ENCODE peak calls at places on chromosomes 5 and 9, in ten cellular contexts. One of them, this sample, is unnamed.

GRCh38 chr9:129597355-129598088 is 23.4 kb downstream of the C9orf50 start:
- DNase-seq in psoas muscle: peak; percentile 83
- DNase-seq in MM.1S: no peak
- DNase-seq in SK-N-SH: peak; percentile 70
- DNase-seq in brain microvascular endothelial cell: no peak
- DNase-seq in AG04450: no peak
- DNase-seq in cardiac fibroblast: peak; percentile 68
- DNase-seq in uterus: peak; percentile 73
- DNase-seq in astrocyte of the spinal cord: peak; percentile 90
- DNase-seq in fibroblast of mammary gland: peak; percentile 68
- DNase-seq in this sample: peak; percentile 63

GRCh38 chr9:83330207-83331196 is 207.7 kb downstream of the FRMD3 start:
- DNase-seq in astrocyte of the spinal cord: no peak
- DNase-seq in brain microvascular endothelial cell: no peak
- DNase-seq in uterus: no peak
- DNase-seq in fibroblast of mammary gland: no peak
- DNase-seq in cardiac fibroblast: peak; percentile 27
- DNase-seq in AG04450: no peak
- DNase-seq in SK-N-SH: no peak
- DNase-seq in psoas muscle: no peak
- DNase-seq in MM.1S: no peak
- DNase-seq in this sample: no peak

GRCh38 chr5:148991606-148992005 is 71.3 kb downstream of the SH3TC2 start:
- DNase-seq in MM.1S: no peak
- DNase-seq in cardiac fibroblast: no peak
- DNase-seq in brain microvascular endothelial cell: no peak
- DNase-seq in uterus: no peak
- DNase-seq in astrocyte of the spinal cord: no peak
- DNase-seq in fibroblast of mammary gland: no peak
- DNase-seq in AG04450: no peak
- DNase-seq in SK-N-SH: no peak
- DNase-seq in psoas muscle: no peak
- DNase-seq in this sample: no peak

GRCh38 chr5:55993628-55994501 is 898 bp downstream of the IL6ST start:
- DNase-seq in MM.1S: peak; percentile 67
- DNase-seq in cardiac fibroblast: peak; percentile 43
- DNase-seq in astrocyte of the spinal cord: peak; percentile 38
- DNase-seq in uterus: no peak
- DNase-seq in AG04450: no peak
- DNase-seq in fibroblast of mammary gland: no peak
- DNase-seq in SK-N-SH: no peak
- DNase-seq in brain microvascular endothelial cell: no peak
- DNase-seq in psoas muscle: no peak
- DNase-seq in this sample: no peak

GRCh38 chr5:67538343-67538670 is 341.7 kb upstream of the CD180 start:
- DNase-seq in SK-N-SH: no peak
- DNase-seq in uterus: no peak
- DNase-seq in MM.1S: no peak
- DNase-seq in fibroblast of mammary gland: no peak
- DNase-seq in AG04450: no peak
- DNase-seq in brain microvascular endothelial cell: no peak
- DNase-seq in astrocyte of the spinal cord: no peak
- DNase-seq in cardiac fibroblast: no peak
- DNase-seq in psoas muscle: no peak
- DNase-seq in this sample: no peak

GRCh38 chr5:58241383-58241782 is 218.5 kb downstream of the PLK2 start:
- DNase-seq in astrocyte of the spinal cord: no peak
- DNase-seq in brain microvascular endothelial cell: no peak
- DNase-seq in fibroblast of mammary gland: no peak
- DNase-seq in MM.1S: no peak
- DNase-seq in cardiac fibroblast: peak; percentile 78
- DNase-seq in uterus: peak; percentile 57
- DNase-seq in AG04450: no peak
- DNase-seq in SK-N-SH: no peak
- DNase-seq in psoas muscle: no peak
- DNase-seq in this sample: no peak

GRCh38 chr5:80408475-80408875 is 611 bp downstream of the ZFYVE16 start:
- DNase-seq in MM.1S: peak; percentile 33
- DNase-seq in AG04450: no peak
- DNase-seq in fibroblast of mammary gland: peak; percentile 29
- DNase-seq in cardiac fibroblast: peak; percentile 50
- DNase-seq in brain microvascular endothelial cell: peak; percentile 30
- DNase-seq in SK-N-SH: peak; percentile 81
- DNase-seq in psoas muscle: peak; percentile 84
- DNase-seq in astrocyte of the spinal cord: no peak
- DNase-seq in uterus: peak; percentile 42
- DNase-seq in this sample: peak; percentile 32

GRCh38 chr5:97554992-97555981 is 372.2 kb upstream of the RIOK2 start:
- DNase-seq in AG04450: peak; percentile 49
- DNase-seq in astrocyte of the spinal cord: peak; percentile 33
- DNase-seq in psoas muscle: no peak
- DNase-seq in cardiac fibroblast: peak; percentile 83
- DNase-seq in uterus: no peak
- DNase-seq in MM.1S: no peak
- DNase-seq in SK-N-SH: no peak
- DNase-seq in brain microvascular endothelial cell: peak; percentile 41
- DNase-seq in fibroblast of mammary gland: peak; percentile 80
- DNase-seq in this sample: peak; percentile 87

GRCh38 chr9:15416880-15417279 is 5.8 kb upstream of the SNAPC3 start:
- DNase-seq in uterus: peak; percentile 40
- DNase-seq in AG04450: peak; percentile 24
- DNase-seq in brain microvascular endothelial cell: peak; percentile 59
- DNase-seq in cardiac fibroblast: peak; percentile 76
- DNase-seq in fibroblast of mammary gland: peak; percentile 65
- DNase-seq in MM.1S: no peak
- DNase-seq in astrocyte of the spinal cord: peak; percentile 58
- DNase-seq in psoas muscle: no peak
- DNase-seq in SK-N-SH: peak; percentile 58
- DNase-seq in this sample: peak; percentile 70

GRCh38 chr9:128628471-128629048 is 28.1 kb downstream of the DYNC2I2 start:
- DNase-seq in brain microvascular endothelial cell: no peak
- DNase-seq in SK-N-SH: peak; percentile 36
- DNase-seq in AG04450: no peak
- DNase-seq in astrocyte of the spinal cord: no peak
- DNase-seq in MM.1S: no peak
- DNase-seq in fibroblast of mammary gland: no peak
- DNase-seq in cardiac fibroblast: no peak
- DNase-seq in psoas muscle: peak; percentile 91
- DNase-seq in uterus: peak; percentile 46
- DNase-seq in this sample: peak; percentile 41

GRCh38 chr5:39494099-39494498 is 69.3 kb upstream of the DAB2 start:
- DNase-seq in AG04450: no peak
- DNase-seq in cardiac fibroblast: peak; percentile 69
- DNase-seq in MM.1S: peak; percentile 77
- DNase-seq in fibroblast of mammary gland: no peak
- DNase-seq in brain microvascular endothelial cell: no peak
- DNase-seq in psoas muscle: no peak
- DNase-seq in uterus: no peak
- DNase-seq in astrocyte of the spinal cord: peak; percentile 67
- DNase-seq in SK-N-SH: no peak
- DNase-seq in this sample: no peak

GRCh38 chr5:27788184-27788583 is 749.8 kb upstream of the CDH9 start:
- DNase-seq in astrocyte of the spinal cord: no peak
- DNase-seq in MM.1S: no peak
- DNase-seq in fibroblast of mammary gland: no peak
- DNase-seq in SK-N-SH: no peak
- DNase-seq in psoas muscle: no peak
- DNase-seq in brain microvascular endothelial cell: no peak
- DNase-seq in AG04450: no peak
- DNase-seq in cardiac fibroblast: no peak
- DNase-seq in uterus: no peak
- DNase-seq in this sample: no peak

GRCh38 chr5:167945542-167946384 is 345.7 kb upstream of the WWC1 start:
- DNase-seq in SK-N-SH: no peak
- DNase-seq in brain microvascular endothelial cell: peak; percentile 63
- DNase-seq in MM.1S: no peak
- DNase-seq in psoas muscle: peak; percentile 60
- DNase-seq in cardiac fibroblast: peak; percentile 95
- DNase-seq in astrocyte of the spinal cord: peak; percentile 96
- DNase-seq in fibroblast of mammary gland: peak; percentile 92
- DNase-seq in AG04450: peak; percentile 86
- DNase-seq in uterus: no peak
- DNase-seq in this sample: peak; percentile 39

GRCh38 chr5:157126-157715 is 34.1 kb upstream of the LRRC14B start:
- DNase-seq in MM.1S: no peak
- DNase-seq in brain microvascular endothelial cell: no peak
- DNase-seq in SK-N-SH: no peak
- DNase-seq in uterus: no peak
- DNase-seq in psoas muscle: no peak
- DNase-seq in cardiac fibroblast: no peak
- DNase-seq in astrocyte of the spinal cord: no peak
- DNase-seq in fibroblast of mammary gland: no peak
- DNase-seq in AG04450: no peak
- DNase-seq in this sample: no peak

GRCh38 chr5:52771343-52772039 is 16.2 kb upstream of the ITGA1 start:
- DNase-seq in psoas muscle: no peak
- DNase-seq in SK-N-SH: no peak
- DNase-seq in uterus: no peak
- DNase-seq in fibroblast of mammary gland: no peak
- DNase-seq in astrocyte of the spinal cord: no peak
- DNase-seq in MM.1S: peak; percentile 63
- DNase-seq in brain microvascular endothelial cell: no peak
- DNase-seq in cardiac fibroblast: no peak
- DNase-seq in AG04450: no peak
- DNase-seq in this sample: no peak
- H3K4me3 ChIP-seq in psoas muscle: no peak overlapping the region
- H3K4me3 ChIP-seq in SK-N-SH: no peak overlapping the region
- H3K4me3 ChIP-seq in uterus: no peak overlapping the region
- H3K4me3 ChIP-seq in fibroblast of mammary gland: no peak overlapping the region
- H3K4me3 ChIP-seq in astrocyte of the spinal cord: no peak overlapping the region
- H3K4me3 ChIP-seq in MM.1S: no peak overlapping the region
- H3K4me3 ChIP-seq in brain microvascular endothelial cell: no peak overlapping the region
- H3K4me3 ChIP-seq in cardiac fibroblast: no peak overlapping the region
- H3K4me3 ChIP-seq in AG04450: no peak overlapping the region
- H3K4me3 ChIP-seq in this sample: no peak overlapping the region

DNA sequence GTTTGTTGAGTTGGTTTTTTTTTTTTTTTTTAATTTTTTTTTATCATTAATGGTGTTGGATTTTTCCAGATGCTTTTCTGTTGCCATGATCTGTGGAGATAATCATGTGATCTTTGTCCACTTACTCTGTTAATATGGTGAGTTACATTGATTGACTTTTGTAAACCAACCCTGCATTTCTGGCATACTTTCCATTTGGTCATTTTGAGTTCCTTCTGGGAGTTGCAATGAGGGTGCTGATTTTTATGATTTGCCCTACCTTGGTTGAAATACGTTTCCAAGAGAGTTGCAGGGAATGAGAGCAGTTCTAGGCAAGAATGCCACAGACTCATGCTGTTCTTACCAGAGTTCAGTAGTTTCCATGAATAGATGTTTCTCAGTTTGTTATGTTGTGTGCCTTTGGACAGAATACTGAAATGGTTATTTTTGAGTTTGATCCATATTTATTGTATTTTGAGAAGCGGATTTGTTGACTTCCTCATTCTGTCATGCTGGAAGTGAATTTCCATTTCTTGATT is 69.0 kb downstream of the SCAMP1 start:
- DNase-seq in SK-N-SH: no peak
- DNase-seq in fibroblast of mammary gland: no peak
- DNase-seq in psoas muscle: no peak
- DNase-seq in MM.1S: no peak
- DNase-seq in astrocyte of the spinal cord: no peak
- DNase-seq in AG04450: no peak
- DNase-seq in cardiac fibroblast: no peak
- DNase-seq in brain microvascular endothelial cell: no peak
- DNase-seq in uterus: no peak
- DNase-seq in this sample: no peak
- TF ChIP-seq CTCF in SK-N-SH: no peak
- TF ChIP-seq CTCF in fibroblast of mammary gland: no peak
- TF ChIP-seq CTCF in psoas muscle: no peak
- TF ChIP-seq CTCF in MM.1S: no peak
- TF ChIP-seq CTCF in astrocyte of the spinal cord: no peak
- TF ChIP-seq CTCF in AG04450: no peak
- TF ChIP-seq CTCF in cardiac fibroblast: no peak
- TF ChIP-seq CTCF in brain microvascular endothelial cell: no peak
- TF ChIP-seq CTCF in uterus: no peak
- TF ChIP-seq CTCF in this sample: no peak

DNA sequence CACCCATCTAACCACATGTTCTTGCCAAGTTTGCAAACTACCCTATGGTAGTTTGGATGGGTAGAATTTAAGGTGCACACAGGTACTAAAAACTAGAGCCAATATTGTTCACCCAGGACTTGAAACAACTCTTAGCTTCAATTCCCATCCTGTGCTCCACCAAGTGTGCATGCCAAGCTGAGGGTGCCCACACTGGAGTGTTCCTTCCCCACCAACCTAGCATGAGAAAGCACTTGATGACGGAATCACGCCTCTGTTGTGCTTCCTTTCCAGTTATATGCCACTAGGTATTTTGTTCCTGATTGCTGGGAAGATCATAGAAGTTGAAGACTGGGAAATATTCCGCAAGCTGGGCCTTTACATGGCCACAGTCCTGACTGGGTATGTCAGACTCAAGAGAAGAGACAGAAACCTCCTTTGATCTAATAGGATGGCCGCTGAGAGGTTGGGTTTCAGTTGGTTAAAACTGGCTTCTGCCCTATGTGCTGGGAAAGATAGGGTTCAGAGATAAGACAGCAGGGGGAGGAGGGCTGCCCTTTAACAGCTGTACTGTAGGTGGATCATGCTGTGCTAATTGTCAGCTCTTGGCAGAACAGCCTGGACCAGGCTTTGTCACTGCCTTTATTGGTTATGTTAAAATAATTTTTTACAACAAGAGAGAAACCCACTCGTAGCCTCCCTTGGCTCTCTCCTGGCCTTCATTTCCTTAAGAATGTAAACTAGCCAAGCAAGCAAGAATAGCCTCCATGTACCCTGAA is 83.5 kb downstream of the SLC1A1 start:
- DNase-seq in psoas muscle: no peak
- DNase-seq in brain microvascular endothelial cell: no peak
- DNase-seq in fibroblast of mammary gland: no peak
- DNase-seq in SK-N-SH: no peak
- DNase-seq in AG04450: no peak
- DNase-seq in MM.1S: no peak
- DNase-seq in uterus: no peak
- DNase-seq in astrocyte of the spinal cord: no peak
- DNase-seq in cardiac fibroblast: no peak
- DNase-seq in this sample: no peak
- H3K4me3 ChIP-seq in psoas muscle: no peak overlapping the region
- H3K4me3 ChIP-seq in brain microvascular endothelial cell: no peak overlapping the region
- H3K4me3 ChIP-seq in fibroblast of mammary gland: no peak overlapping the region
- H3K4me3 ChIP-seq in SK-N-SH: no peak overlapping the region
- H3K4me3 ChIP-seq in AG04450: no peak overlapping the region
- H3K4me3 ChIP-seq in MM.1S: no peak overlapping the region
- H3K4me3 ChIP-seq in uterus: no peak overlapping the region
- H3K4me3 ChIP-seq in astrocyte of the spinal cord: no peak overlapping the region
- H3K4me3 ChIP-seq in cardiac fibroblast: no peak overlapping the region
- H3K4me3 ChIP-seq in this sample: no peak overlapping the region

DNA sequence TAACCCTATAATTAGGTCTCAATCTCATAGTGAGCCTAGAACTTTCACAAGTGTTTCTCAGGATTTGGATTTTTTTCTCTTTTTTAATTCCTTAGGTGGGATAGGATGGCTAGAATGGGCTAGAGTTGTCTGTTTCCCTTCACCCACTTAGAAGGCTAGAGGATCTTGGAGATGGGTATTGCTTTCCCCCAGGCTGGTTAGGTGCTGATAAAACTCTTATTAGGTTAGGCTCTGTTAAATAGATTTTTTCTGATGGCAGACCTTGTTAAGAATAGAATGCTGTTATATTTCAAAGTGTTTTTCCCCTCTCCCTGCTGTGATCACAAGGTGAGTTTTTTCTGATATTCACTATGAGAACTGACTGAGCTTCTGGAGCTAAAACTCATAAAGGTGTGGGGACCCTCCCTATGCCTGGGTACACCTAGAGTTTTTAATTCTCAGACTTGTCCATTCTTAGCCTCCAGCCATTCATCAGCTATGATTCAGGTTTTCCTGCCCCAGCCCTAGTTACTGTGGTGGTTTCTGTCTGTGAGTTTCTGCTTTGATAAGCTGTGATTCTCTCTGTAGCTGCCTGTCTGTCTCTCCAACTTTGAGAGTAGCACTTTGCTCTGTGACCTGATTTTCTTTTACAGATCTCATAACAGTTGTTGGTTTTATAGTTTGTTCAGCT is 132.4 kb downstream of the HACD4 start:
- DNase-seq in astrocyte of the spinal cord: peak; percentile 33
- DNase-seq in cardiac fibroblast: peak; percentile 38
- DNase-seq in uterus: no peak
- DNase-seq in MM.1S: no peak
- DNase-seq in psoas muscle: no peak
- DNase-seq in brain microvascular endothelial cell: peak; percentile 60
- DNase-seq in SK-N-SH: peak; percentile 28
- DNase-seq in fibroblast of mammary gland: peak; percentile 6
- DNase-seq in AG04450: no peak
- DNase-seq in this sample: no peak
- TF ChIP-seq CTCF in astrocyte of the spinal cord: no peak
- TF ChIP-seq CTCF in cardiac fibroblast: no peak
- TF ChIP-seq CTCF in uterus: no peak
- TF ChIP-seq CTCF in MM.1S: no peak
- TF ChIP-seq CTCF in psoas muscle: no peak
- TF ChIP-seq CTCF in brain microvascular endothelial cell: no peak
- TF ChIP-seq CTCF in SK-N-SH: no peak
- TF ChIP-seq CTCF in fibroblast of mammary gland: no peak
- TF ChIP-seq CTCF in AG04450: no peak
- TF ChIP-seq CTCF in this sample: no peak